ENCODE peak calls at places on chromosomes 2 and 18, in four cellular contexts. One of them, this sample, is unnamed.

GRCh38 chr2:100819365-100820345 is at the start of gene NPAS2:
- DNase-seq in hepatocyte: peak; percentile 78
- DNase-seq in IMR-90: peak; percentile 46
- DNase-seq in left ventricle myocardium inferior: peak; percentile 54
- DNase-seq in this sample: peak; percentile 55

GRCh38 chr18:47260138-47260923 is 8.9 kb upstream of the SKOR2 start:
- DNase-seq in hepatocyte: peak; percentile 81
- DNase-seq in IMR-90: peak; percentile 14
- DNase-seq in left ventricle myocardium inferior: peak; percentile 33
- DNase-seq in this sample: peak; percentile 2

GRCh38 chr2:182506606-182507005 is 79.8 kb upstream of the PDE1A start:
- DNase-seq in hepatocyte: peak; percentile 5
- DNase-seq in IMR-90: peak; percentile 65
- DNase-seq in left ventricle myocardium inferior: no peak
- DNase-seq in this sample: no peak

GRCh38 chr2:101823849-101824248 is 126.3 kb downstream of the MAP4K4 start:
- DNase-seq in hepatocyte: no peak
- DNase-seq in IMR-90: peak; percentile 75
- DNase-seq in left ventricle myocardium inferior: no peak
- DNase-seq in this sample: no peak

GRCh38 chr2:212147921-212148513 is 390.6 kb downstream of the ERBB4 start:
- DNase-seq in hepatocyte: peak; percentile 18
- DNase-seq in IMR-90: peak; percentile 1
- DNase-seq in left ventricle myocardium inferior: no peak
- DNase-seq in this sample: peak; percentile 10

GRCh38 chr2:226873826-226874225 is 38.0 kb downstream of the RHBDD1 start:
- DNase-seq in hepatocyte: no peak
- DNase-seq in IMR-90: no peak
- DNase-seq in left ventricle myocardium inferior: no peak
- DNase-seq in this sample: no peak

GRCh38 chr2:192070099-192070498 is 124.6 kb downstream of the TMEFF2 start:
- DNase-seq in hepatocyte: no peak
- DNase-seq in IMR-90: peak; percentile 38
- DNase-seq in left ventricle myocardium inferior: no peak
- DNase-seq in this sample: no peak

GRCh38 chr2:62042944-62043343 is 137.5 kb downstream of the COMMD1 start:
- DNase-seq in hepatocyte: peak; percentile 28
- DNase-seq in IMR-90: peak; percentile 23
- DNase-seq in left ventricle myocardium inferior: no peak
- DNase-seq in this sample: peak; percentile 81

GRCh38 chr2:98025481-98026037 is 29.8 kb upstream of the TMEM131 start:
- DNase-seq in hepatocyte: no peak
- DNase-seq in IMR-90: no peak
- DNase-seq in left ventricle myocardium inferior: no peak
- DNase-seq in this sample: no peak

GRCh38 chr2:102342888-102343287 is 12.7 kb upstream of the IL18R1 start:
- DNase-seq in hepatocyte: no peak
- DNase-seq in IMR-90: no peak
- DNase-seq in left ventricle myocardium inferior: no peak
- DNase-seq in this sample: no peak

GRCh38 chr2:41400057-41400665 is 647.7 kb upstream of the PKDCC start:
- DNase-seq in hepatocyte: peak; percentile 46
- DNase-seq in IMR-90: no peak
- DNase-seq in left ventricle myocardium inferior: no peak
- DNase-seq in this sample: no peak

GRCh38 chr18:76558881-76559667 is 64.0 kb upstream of the ZNF516 start:
- DNase-seq in hepatocyte: peak; percentile 37
- DNase-seq in IMR-90: peak; percentile 41
- DNase-seq in left ventricle myocardium inferior: no peak
- DNase-seq in this sample: no peak

GRCh38 chr2:102718387-102719316 is 43.2 kb upstream of the TMEM182 start:
- DNase-seq in hepatocyte: no peak
- DNase-seq in IMR-90: no peak
- DNase-seq in left ventricle myocardium inferior: no peak
- DNase-seq in this sample: no peak

GRCh38 chr18:55386545-55386944 is 201.4 kb downstream of the TCF4 start:
- DNase-seq in hepatocyte: no peak
- DNase-seq in IMR-90: no peak
- DNase-seq in left ventricle myocardium inferior: no peak
- DNase-seq in this sample: no peak

GRCh38 chr2:27091746-27092695 is 5.4 kb downstream of the KHK start:
- DNase-seq in hepatocyte: no peak
- DNase-seq in IMR-90: no peak
- DNase-seq in left ventricle myocardium inferior: no peak
- DNase-seq in this sample: peak; percentile 63

GRCh38 chr2:111692311-111692710 is 191.7 kb downstream of the ANAPC1 start:
- DNase-seq in hepatocyte: no peak
- DNase-seq in IMR-90: no peak
- DNase-seq in left ventricle myocardium inferior: no peak
- DNase-seq in this sample: no peak

GRCh38 chr2:149617057-149617456 is 29.5 kb upstream of the MMADHC start:
- DNase-seq in hepatocyte: no peak
- DNase-seq in IMR-90: no peak
- DNase-seq in left ventricle myocardium inferior: no peak
- DNase-seq in this sample: no peak

GRCh38 chr2:12175323-12175722 is 428.9 kb downstream of the LPIN1 start:
- DNase-seq in hepatocyte: no peak
- DNase-seq in IMR-90: no peak
- DNase-seq in left ventricle myocardium inferior: no peak
- DNase-seq in this sample: no peak

GRCh38 chr2:8602809-8603208 is 79.0 kb upstream of the ID2 start:
- DNase-seq in hepatocyte: no peak
- DNase-seq in IMR-90: no peak
- DNase-seq in left ventricle myocardium inferior: no peak
- DNase-seq in this sample: no peak

GRCh38 chr18:62948788-62949187 is 233.4 kb downstream of the PHLPP1 start:
- DNase-seq in hepatocyte: no peak
- DNase-seq in IMR-90: no peak
- DNase-seq in left ventricle myocardium inferior: no peak
- DNase-seq in this sample: no peak

GRCh38 chr2:183564726-183565125 is 440.5 kb downstream of the NUP35 start:
- DNase-seq in hepatocyte: no peak
- DNase-seq in IMR-90: no peak
- DNase-seq in left ventricle myocardium inferior: no peak
- DNase-seq in this sample: no peak

DNA sequence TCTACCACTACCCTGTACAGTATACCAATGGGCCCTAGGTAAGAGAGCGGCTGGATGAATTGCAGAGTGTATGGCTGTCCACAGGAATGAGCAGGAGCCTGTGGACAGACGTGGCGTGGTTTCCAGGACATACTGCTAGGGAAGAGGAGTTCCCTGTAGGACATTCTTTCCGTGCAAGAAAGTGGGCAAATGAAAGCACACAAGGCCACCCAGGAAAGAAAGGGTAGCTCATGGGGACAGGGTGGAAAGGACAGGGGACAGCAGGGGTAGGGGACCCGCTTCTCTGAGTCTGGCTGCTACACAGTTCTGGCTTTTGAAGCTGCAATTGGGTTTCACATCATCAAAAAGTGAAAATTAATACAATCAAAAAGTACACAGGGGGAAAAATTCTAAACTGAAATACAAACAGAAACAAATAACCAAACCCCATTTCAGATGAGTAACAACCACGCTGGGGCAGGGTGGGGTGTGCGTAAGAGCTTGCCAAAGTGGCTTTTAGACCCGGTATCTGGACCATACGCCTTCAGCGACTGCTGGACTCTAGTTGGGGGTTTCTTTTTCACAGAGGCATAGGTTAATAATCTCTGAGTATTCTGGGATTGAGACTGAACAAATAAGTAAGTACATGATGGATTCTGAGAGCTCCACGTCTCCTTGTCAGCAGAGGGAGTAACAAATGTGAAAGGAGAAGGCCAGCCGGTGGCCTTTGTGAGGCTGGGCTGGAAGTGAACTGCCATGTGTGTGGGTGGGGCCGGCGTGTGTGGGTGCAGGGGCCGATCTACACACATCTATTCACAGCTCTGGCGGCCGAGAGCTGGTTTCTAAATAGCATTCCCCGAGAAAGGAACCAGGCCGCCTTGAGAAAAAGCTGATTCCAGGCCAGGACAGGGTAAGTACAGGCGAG is 84.0 kb downstream of the HDAC4 start:
- DNase-seq in hepatocyte: peak; percentile 35
- DNase-seq in IMR-90: peak; percentile 41
- DNase-seq in left ventricle myocardium inferior: peak; percentile 80
- DNase-seq in this sample: peak; percentile 57
- H3K4me3 ChIP-seq in hepatocyte: no peak overlapping the region
- H3K4me3 ChIP-seq in IMR-90: no peak overlapping the region
- H3K4me3 ChIP-seq in left ventricle myocardium inferior: peak overlapping the region; percentile 39
- H3K4me3 ChIP-seq in this sample: no peak overlapping the region

GRCh38 chr2:159091981-159092380 is 123.5 kb downstream of the TANC1 start:
- DNase-seq in hepatocyte: no peak
- DNase-seq in IMR-90: no peak
- DNase-seq in left ventricle myocardium inferior: no peak
- DNase-seq in this sample: peak; percentile 31

GRCh38 chr2:159089543-159089942 is 121.1 kb downstream of the TANC1 start:
- DNase-seq in hepatocyte: no peak
- DNase-seq in IMR-90: no peak
- DNase-seq in left ventricle myocardium inferior: peak; percentile 53
- DNase-seq in this sample: no peak

GRCh38 chr2:159091381-159091780 is 122.9 kb downstream of the TANC1 start:
- DNase-seq in hepatocyte: no peak
- DNase-seq in IMR-90: peak; percentile 84
- DNase-seq in left ventricle myocardium inferior: no peak
- DNase-seq in this sample: no peak

GRCh38 chr2:159088906-159089305 is 120.5 kb downstream of the TANC1 start:
- DNase-seq in hepatocyte: no peak
- DNase-seq in IMR-90: no peak
- DNase-seq in left ventricle myocardium inferior: no peak
- DNase-seq in this sample: no peak

GRCh38 chr2:159090514-159091201 is 122.2 kb downstream of the TANC1 start:
- DNase-seq in hepatocyte: no peak
- DNase-seq in IMR-90: peak; percentile 38
- DNase-seq in left ventricle myocardium inferior: no peak
- DNase-seq in this sample: no peak
- H3K4me1 ChIP-seq in hepatocyte: peaks cover 50% of the 10 kb centered on the region
- H3K4me1 ChIP-seq in IMR-90: peaks cover 43% of the 10 kb centered on the region
- H3K4me1 ChIP-seq in left ventricle myocardium inferior: peaks cover 98% of the 10 kb centered on the region
- H3K4me1 ChIP-seq in this sample: peaks cover 14% of the 10 kb centered on the region

GRCh38 chr2:164589522-164589921 is 31.8 kb downstream of the GRB14 start:
- DNase-seq in hepatocyte: no peak
- DNase-seq in IMR-90: no peak
- DNase-seq in left ventricle myocardium inferior: no peak
- DNase-seq in this sample: no peak
- H3K4me3 ChIP-seq in hepatocyte: no peak overlapping the region
- H3K4me3 ChIP-seq in IMR-90: no peak overlapping the region
- H3K4me3 ChIP-seq in left ventricle myocardium inferior: no peak overlapping the region
- H3K4me3 ChIP-seq in this sample: no peak overlapping the region

GRCh38 chr2:106089611-106090010 is 104.5 kb downstream of the UXS1 start:
- DNase-seq in hepatocyte: no peak
- DNase-seq in IMR-90: no peak
- DNase-seq in left ventricle myocardium inferior: no peak
- DNase-seq in this sample: no peak
- H3K4me1 ChIP-seq in hepatocyte: no peaks in the 10 kb centered on the region
- H3K4me1 ChIP-seq in IMR-90: no peaks in the 10 kb centered on the region
- H3K4me1 ChIP-seq in left ventricle myocardium inferior: no peaks in the 10 kb centered on the region
- H3K4me1 ChIP-seq in this sample: no peaks in the 10 kb centered on the region

GRCh38 chr2:130289780-130290179 is 52.9 kb upstream of the IMP4 start:
- DNase-seq in hepatocyte: no peak
- DNase-seq in IMR-90: no peak
- DNase-seq in left ventricle myocardium inferior: no peak
- DNase-seq in this sample: no peak
- H3K4me3 ChIP-seq in hepatocyte: no peak overlapping the region
- H3K4me3 ChIP-seq in IMR-90: no peak overlapping the region
- H3K4me3 ChIP-seq in left ventricle myocardium inferior: no peak overlapping the region
- H3K4me3 ChIP-seq in this sample: no peak overlapping the region

DNA sequence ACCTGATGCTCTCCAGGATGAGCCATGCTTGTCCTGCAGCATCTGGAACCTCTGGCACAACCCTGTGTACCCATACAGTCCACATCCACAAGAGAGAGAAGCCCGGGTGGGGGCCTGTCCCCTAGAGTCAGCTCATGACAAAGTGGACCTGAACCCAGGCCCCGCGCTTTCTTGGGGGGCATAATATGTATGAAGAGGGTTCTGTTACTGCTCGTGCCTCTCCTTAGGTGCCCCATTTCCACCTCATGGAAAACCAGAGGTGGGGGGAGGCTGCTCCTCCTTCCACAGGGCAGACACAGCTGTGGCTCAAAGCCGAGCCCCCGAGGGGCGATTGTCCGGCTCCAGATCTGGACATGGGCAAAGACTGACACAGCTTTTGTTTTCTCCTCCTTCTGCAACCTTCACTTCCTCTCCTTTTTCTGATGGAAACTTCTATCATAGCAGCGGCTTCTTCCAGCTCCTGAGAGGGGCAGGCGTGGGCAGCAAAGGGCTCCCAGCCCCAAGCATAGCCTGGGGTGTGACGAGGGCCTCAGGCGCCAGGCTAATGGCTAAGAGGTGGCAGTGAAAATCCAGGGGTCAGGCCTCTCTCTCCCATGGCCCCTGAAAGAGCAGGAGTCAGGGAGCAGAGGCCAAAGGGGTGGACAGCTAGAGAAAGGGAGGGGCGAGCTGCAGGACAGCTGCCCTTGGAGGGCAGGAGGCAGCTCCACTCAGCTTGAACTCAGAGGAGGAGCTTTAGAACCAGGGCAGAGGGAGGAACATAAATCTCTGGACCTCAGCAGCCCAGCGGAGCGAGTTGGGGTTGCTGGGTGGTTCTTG is 155.5 kb downstream of the ZFP36L2 start:
- DNase-seq in hepatocyte: no peak
- DNase-seq in IMR-90: no peak
- DNase-seq in left ventricle myocardium inferior: no peak
- DNase-seq in this sample: no peak
- H3K4me1 ChIP-seq in hepatocyte: peaks cover 40% of the 10 kb centered on the region
- H3K4me1 ChIP-seq in IMR-90: peaks cover 35% of the 10 kb centered on the region
- H3K4me1 ChIP-seq in left ventricle myocardium inferior: peaks cover 71% of the 10 kb centered on the region
- H3K4me1 ChIP-seq in this sample: peaks cover 2% of the 10 kb centered on the region